ENCODE peak calls at places on chromosomes 13 and 19, in four cellular contexts. O, B, N and M are unnamed samples. For H3K9me3, the result is how much of the 10 kb centered on the place peaks cover.

GRCh38 chr13:31898383-31899071 is 133.0 kb upstream of the FRY start:
- DNase-seq in O (no peak), B (no peak), N (no peak), M (no peak)

GRCh38 chr19:38893341-38893771 is 6.1 kb downstream of the SIRT2 start:
- DNase-seq in O (no peak), B (no peak), N (no peak), M (no peak)

GRCh38 chr19:47186337-47187022 is 44.5 kb downstream of the BBC3 start:
- DNase-seq in O (no peak), B (peak), N (no peak), M (no peak)

GRCh38 chr13:99465454-99465853 is 35.8 kb upstream of the TM9SF2 start:
- DNase-seq in O (no peak), B (no peak), N (no peak), M (no peak)

GRCh38 chr13:27201661-27202060 is 30.1 kb upstream of the USP12 start:
- DNase-seq in O (peak), B (no peak), N (no peak), M (peak)

GRCh38 chr13:23399254-23399796 is 34.2 kb downstream of the SACS start:
- DNase-seq in O (no peak), B (no peak), N (no peak), M (no peak)

GRCh38 chr13:51682691-51683090 is 98.4 kb downstream of the WDFY2 start:
- DNase-seq in O (no peak), B (no peak), N (no peak), M (no peak)

GRCh38 chr13:100789481-100789880 is 114.9 kb upstream of the TMTC4 start:
- DNase-seq in O (no peak), B (no peak), N (peak), M (no peak)

GRCh38 chr13:31476266-31476665 is 263.1 kb upstream of the RXFP2 start:
- DNase-seq in O (peak), B (no peak), N (peak), M (no peak)

GRCh38 chr13:113724780-113725315 is 34.2 kb upstream of the TMEM255B start:
- DNase-seq in O (peak), B (peak), N (peak), M (peak)

GRCh38 chr19:17325881-17326594 is 8.6 kb downstream of the ANO8 start:
- DNase-seq in O (peak), B (no peak), N (no peak), M (no peak)

GRCh38 chr13:112233256-112233655 is 142.9 kb upstream of the SPACA7 start:
- DNase-seq in O (no peak), B (no peak), N (no peak), M (no peak)

GRCh38 chr13:44045179-44045562 is 165.5 kb downstream of the LACC1 start:
- DNase-seq in O (no peak), B (no peak), N (no peak), M (no peak)

GRCh38 chr13:90732049-90732448 is 615.4 kb upstream of the MIR17HG start:
- DNase-seq in O (no peak), B (no peak), N (no peak), M (peak)

GRCh38 chr13:40549500-40550094 is 116.8 kb downstream of the FOXO1 start:
- DNase-seq in O (no peak), B (no peak), N (peak), M (no peak)

GRCh38 chr19:52270266-52270885 is 989 bp downstream of the ZNF766 start:
- DNase-seq in O (no peak), B (no peak), N (no peak), M (no peak)

GRCh38 chr13:48595330-48596127 is 58.2 kb upstream of the CYSLTR2 start:
- DNase-seq in O (peak), B (peak), N (peak), M (peak)

GRCh38 chr13:40102854-40103253 is 447.4 kb downstream of the COG6 start:
- DNase-seq in O (no peak), B (peak), N (peak), M (peak)

GRCh38 chr19:290539-291521 is at the start of gene PLPP2:
- DNase-seq in O (peak), B (no peak), N (no peak), M (no peak)

DNA sequence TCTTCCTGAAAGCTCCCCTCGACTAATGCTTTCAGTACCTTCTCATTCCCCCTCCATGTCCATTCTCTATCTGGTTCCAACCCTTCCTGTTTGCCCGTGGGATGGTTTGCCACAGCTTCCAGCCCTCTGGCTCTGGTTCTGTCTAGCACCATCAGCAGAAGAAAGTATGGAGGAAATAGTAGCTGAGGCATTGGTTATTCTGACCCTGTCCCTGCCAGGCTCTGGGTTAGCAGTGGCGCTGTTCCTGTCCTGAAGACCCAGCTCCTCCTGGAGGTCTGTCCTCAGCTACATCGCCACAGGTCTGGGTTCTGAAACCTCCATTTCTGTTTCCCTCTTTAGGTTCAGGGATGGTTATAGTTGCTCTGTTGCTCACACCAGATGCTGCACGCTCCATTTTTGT is 604.6 kb upstream of the GPC6 start:
- DNase-seq in O (no peak), B (no peak), N (no peak), M (no peak)
- TF ChIP-seq CTCF in O (no peak), B (no peak), N (no peak), M (no peak)

GRCh38 chr19:34676697-34677385 is at the start of gene SCGB2B2:
- DNase-seq in O (no peak), B (peak), N (no peak), M (peak)
- H3K27ac ChIP-seq in O (peak), B (peak), N (peak), M (peak)

DNA sequence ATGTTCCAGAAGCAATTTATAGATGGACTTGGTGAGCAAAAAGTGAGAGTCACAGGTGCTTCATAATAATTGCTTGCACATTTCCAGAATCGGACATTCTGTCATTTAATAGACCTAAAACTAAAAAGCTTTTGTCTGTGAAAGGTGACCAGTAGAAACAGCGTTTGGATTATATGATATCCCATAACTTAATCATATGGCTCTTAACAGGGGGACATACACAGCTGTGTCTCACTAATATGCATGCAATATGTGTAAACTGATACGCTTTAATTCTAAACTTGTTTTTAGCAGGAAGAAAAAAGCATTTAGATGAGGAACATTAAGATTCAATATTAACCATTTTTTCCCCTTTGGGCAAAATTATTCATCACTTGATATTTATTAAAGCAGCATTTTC is 277.0 kb downstream of the ZNF536 start:
- DNase-seq in O (no peak), B (no peak), N (no peak), M (no peak)
- H3K9me3 ChIP-seq in O (under half), B (under half), N (under half), M (under half)

DNA sequence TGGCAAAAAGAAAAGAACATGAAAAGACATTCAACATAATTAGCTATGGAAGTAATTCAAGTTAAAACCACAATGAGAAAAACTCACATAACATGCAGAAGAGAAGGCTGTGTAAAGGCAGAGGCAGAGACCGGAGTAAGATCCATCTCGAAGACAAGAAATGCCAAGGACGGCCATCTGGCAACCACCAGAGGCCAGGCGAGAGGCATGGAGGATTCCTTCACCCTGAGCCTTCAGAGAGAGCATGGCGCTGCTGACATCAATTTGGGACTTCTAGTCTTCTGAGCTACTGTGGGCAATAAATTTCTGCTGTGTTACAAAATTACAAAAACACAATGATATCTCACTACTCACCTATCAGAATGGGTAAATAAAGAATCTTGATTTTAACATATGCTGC is 381.0 kb downstream of the TSHZ3 start:
- DNase-seq in O (no peak), B (no peak), N (no peak), M (no peak)
- TF ChIP-seq CTCF in O (no peak), B (no peak), N (no peak), M (no peak)

DNA sequence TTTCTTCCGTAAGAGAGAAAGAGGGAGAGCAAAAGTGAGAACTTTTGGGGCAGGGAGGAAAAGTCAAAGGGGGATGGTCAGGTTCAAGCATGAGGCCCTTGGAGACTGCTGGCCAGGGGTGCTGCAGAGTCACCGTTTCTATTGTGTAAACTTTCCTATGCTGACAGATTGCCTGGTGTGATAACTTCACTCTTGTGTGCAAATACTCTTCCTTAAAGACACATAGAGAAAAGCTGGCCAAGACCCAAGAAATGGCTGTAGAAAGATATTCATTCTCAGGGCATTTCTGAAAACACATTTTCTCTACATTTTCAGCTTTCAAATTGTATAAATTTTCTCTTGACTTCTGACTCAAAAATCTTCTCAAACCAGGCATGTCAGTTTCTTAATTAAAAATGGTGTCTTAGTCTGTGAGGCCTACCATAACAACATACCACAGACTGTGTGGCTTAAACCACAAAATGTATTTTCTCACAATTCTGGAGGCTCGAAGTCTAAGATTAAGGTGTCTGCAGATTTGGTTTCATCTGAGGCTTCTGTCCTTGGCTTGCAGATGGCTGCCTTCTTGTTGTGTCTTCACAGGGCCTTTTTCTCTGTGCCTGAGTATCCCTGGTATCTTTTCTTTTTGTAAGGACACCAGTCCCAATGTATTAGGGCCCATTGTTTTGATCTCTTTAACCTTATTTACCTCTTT is 304.5 kb downstream of the KCNRG start:
- DNase-seq in O (peak), B (no peak), N (peak), M (peak)
- H3K27ac ChIP-seq in O (no peak), B (no peak), N (peak), M (peak)